ENCODE peak calls at places on chromosomes 2 and 18, in nine cellular contexts. Y, K, C, H, B, Q, E, J and R are unnamed samples.

GRCh38 chr2:159083601-159084000 is 115.2 kb downstream of the TANC1 start:
- DNase-seq in Y (no peak), K (no peak), C (peak), H (no peak), B (no peak), Q (no peak), E (no peak), J (peak), R (no peak)

GRCh38 chr2:181523756-181524155 is 66.6 kb downstream of the ITGA4 start:
- DNase-seq in Y (no peak), K (no peak), C (no peak), H (no peak), B (no peak), Q (no peak), E (peak), J (no peak), R (no peak)

GRCh38 chr2:150255528-150255927 is 231.9 kb downstream of the RND3 start:
- DNase-seq in Y (peak), K (no peak), C (peak), H (no peak), B (no peak), Q (no peak), E (peak), J (no peak), R (no peak)

GRCh38 chr2:41321341-41321740 is 726.5 kb upstream of the PKDCC start:
- DNase-seq in Y (no peak), K (no peak), C (no peak), H (no peak), B (no peak), Q (no peak), E (no peak), J (no peak), R (no peak)

GRCh38 chr18:12373032-12373770 is 3.8 kb downstream of the AFG3L2 start:
- DNase-seq in Y (no peak), K (no peak), C (no peak), H (no peak), B (no peak), Q (no peak), E (no peak), J (no peak), R (no peak)

GRCh38 chr18:12359515-12359927 is 17.5 kb downstream of the AFG3L2 start:
- DNase-seq in Y (no peak), K (no peak), C (peak), H (no peak), B (no peak), Q (no peak), E (no peak), J (no peak), R (no peak)

GRCh38 chr2:105117565-105117964 is 79.7 kb downstream of the MRPS9 start:
- DNase-seq in Y (no peak), K (no peak), C (no peak), H (peak), B (no peak), Q (no peak), E (no peak), J (no peak), R (no peak)

GRCh38 chr2:234949762-234950434 is 1.9 kb upstream of the SH3BP4 start:
- DNase-seq in Y (no peak), K (peak), C (peak), H (no peak), B (no peak), Q (peak), E (peak), J (peak), R (no peak)

GRCh38 chr2:85457877-85458316 is 39.4 kb downstream of the SH2D6 start:
- DNase-seq in Y (peak), K (no peak), C (peak), H (no peak), B (no peak), Q (no peak), E (peak), J (no peak), R (no peak)

GRCh38 chr2:171432969-171433762 is 624 bp downstream of the METTL8 start:
- DNase-seq in Y (peak), K (peak), C (peak), H (no peak), B (peak), Q (no peak), E (peak), J (peak), R (no peak)

GRCh38 chr2:157168501-157168900 is 89.0 kb upstream of the GALNT5 start:
- DNase-seq in Y (no peak), K (no peak), C (peak), H (no peak), B (no peak), Q (no peak), E (no peak), J (no peak), R (no peak)

GRCh38 chr2:236684534-236685256 is 115.1 kb downstream of the ACKR3 start:
- DNase-seq in Y (no peak), K (no peak), C (no peak), H (no peak), B (no peak), Q (no peak), E (no peak), J (no peak), R (no peak)

GRCh38 chr2:216171043-216171442 is 61.9 kb downstream of the XRCC5 start:
- DNase-seq in Y (no peak), K (no peak), C (no peak), H (no peak), B (no peak), Q (no peak), E (no peak), J (no peak), R (no peak)

GRCh38 chr2:46136953-46137352 is 160.3 kb upstream of the EPAS1 start:
- DNase-seq in Y (no peak), K (no peak), C (no peak), H (no peak), B (no peak), Q (no peak), E (no peak), J (no peak), R (peak)

GRCh38 chr2:171864357-171864985 is 29.6 kb downstream of the SLC25A12 start:
- DNase-seq in Y (no peak), K (peak), C (no peak), H (no peak), B (no peak), Q (no peak), E (peak), J (no peak), R (no peak)

GRCh38 chr2:106094101-106094860 is 99.8 kb downstream of the UXS1 start:
- DNase-seq in Y (no peak), K (peak), C (no peak), H (peak), B (no peak), Q (no peak), E (no peak), J (no peak), R (peak)

GRCh38 chr2:81445176-81445575 is 1140.6 kb upstream of the LRRTM1 start:
- DNase-seq in Y (no peak), K (no peak), C (no peak), H (no peak), B (no peak), Q (no peak), E (no peak), J (no peak), R (no peak)

GRCh38 chr2:95025406-95026319 is at the start of gene MAL:
- DNase-seq in Y (no peak), K (peak), C (no peak), H (no peak), B (peak), Q (no peak), E (no peak), J (no peak), R (no peak)

GRCh38 chr2:110840508-110840907 is 108.1 kb downstream of the ACOXL start:
- DNase-seq in Y (no peak), K (no peak), C (no peak), H (no peak), B (no peak), Q (no peak), E (no peak), J (no peak), R (no peak)

GRCh38 chr18:10563886-10564285 is 38.1 kb downstream of the NAPG start:
- DNase-seq in Y (peak), K (no peak), C (no peak), H (no peak), B (no peak), Q (no peak), E (peak), J (no peak), R (no peak)

GRCh38 chr2:15510552-15510951 is 50.6 kb downstream of the NBAS start:
- DNase-seq in Y (no peak), K (no peak), C (no peak), H (no peak), B (no peak), Q (no peak), E (no peak), J (no peak), R (no peak)

GRCh38 chr2:109388018-109388417 is 225.7 kb downstream of the SEPTIN10 start:
- DNase-seq in Y (no peak), K (no peak), C (no peak), H (no peak), B (no peak), Q (no peak), E (no peak), J (no peak), R (no peak)

GRCh38 chr2:167862787-167863186 is 384.6 kb downstream of the STK39 start:
- DNase-seq in Y (no peak), K (no peak), C (peak), H (no peak), B (no peak), Q (no peak), E (peak), J (no peak), R (no peak)

GRCh38 chr2:226799211-226799975 is at the start of gene IRS1:
- DNase-seq in Y (peak), K (peak), C (peak), H (no peak), B (peak), Q (peak), E (peak), J (peak), R (peak)

GRCh38 chr2:52181080-52181479 is 1149.1 kb upstream of the NRXN1 start:
- DNase-seq in Y (no peak), K (no peak), C (no peak), H (no peak), B (no peak), Q (no peak), E (no peak), J (no peak), R (no peak)

GRCh38 chr2:127563458-127564428 is 28.3 kb downstream of the MYO7B start:
- DNase-seq in Y (no peak), K (peak), C (no peak), H (no peak), B (peak), Q (no peak), E (no peak), J (no peak), R (peak)

GRCh38 chr2:216371756-216372702 is at the start of gene MARCHF4:
- DNase-seq in Y (peak), K (peak), C (peak), H (no peak), B (peak), Q (peak), E (peak), J (peak), R (peak)

GRCh38 chr2:26724004-26724750 is 31.7 kb downstream of the KCNK3 start:
- DNase-seq in Y (peak), K (no peak), C (peak), H (no peak), B (no peak), Q (peak), E (peak), J (peak), R (peak)

GRCh38 chr2:183091318-183091953 is 12.9 kb downstream of the DUSP19 start:
- DNase-seq in Y (no peak), K (no peak), C (no peak), H (no peak), B (no peak), Q (no peak), E (no peak), J (peak), R (no peak)

GRCh38 chr2:33071591-33071990 is 124.8 kb downstream of the LTBP1 start:
- DNase-seq in Y (no peak), K (no peak), C (peak), H (no peak), B (no peak), Q (no peak), E (no peak), J (no peak), R (no peak)

GRCh38 chr18:31102020-31102684 is at the start of gene DSC2:
- DNase-seq in Y (peak), K (peak), C (no peak), H (no peak), B (peak), Q (no peak), E (peak), J (peak), R (no peak)

GRCh38 chr2:216346781-216347180 is 25.5 kb downstream of the MARCHF4 start:
- DNase-seq in Y (no peak), K (no peak), C (no peak), H (peak), B (no peak), Q (no peak), E (no peak), J (no peak), R (no peak)

GRCh38 chr2:152720794-152721193 is 2.4 kb downstream of the ARL6IP6 start:
- DNase-seq in Y (no peak), K (no peak), C (no peak), H (no peak), B (no peak), Q (no peak), E (no peak), J (no peak), R (no peak)

GRCh38 chr2:161078211-161078539 is 82.1 kb upstream of the TANK start:
- DNase-seq in Y (no peak), K (no peak), C (no peak), H (no peak), B (no peak), Q (no peak), E (peak), J (no peak), R (no peak)

GRCh38 chr18:26656944-26657536 is 108.7 kb upstream of the KCTD1 start:
- DNase-seq in Y (peak), K (peak), C (peak), H (no peak), B (peak), Q (peak), E (peak), J (peak), R (peak)

GRCh38 chr2:24313744-24314632 is 46.3 kb downstream of the ITSN2 start:
- DNase-seq in Y (no peak), K (no peak), C (peak), H (no peak), B (no peak), Q (no peak), E (peak), J (no peak), R (no peak)

GRCh38 chr2:69217333-69218080 is 169.5 kb downstream of the GFPT1 start:
- DNase-seq in Y (no peak), K (no peak), C (no peak), H (no peak), B (no peak), Q (no peak), E (no peak), J (no peak), R (no peak)

GRCh38 chr2:19860022-19860421 is 41.8 kb downstream of the TTC32 start:
- DNase-seq in Y (peak), K (no peak), C (no peak), H (no peak), B (no peak), Q (no peak), E (peak), J (no peak), R (no peak)

DNA sequence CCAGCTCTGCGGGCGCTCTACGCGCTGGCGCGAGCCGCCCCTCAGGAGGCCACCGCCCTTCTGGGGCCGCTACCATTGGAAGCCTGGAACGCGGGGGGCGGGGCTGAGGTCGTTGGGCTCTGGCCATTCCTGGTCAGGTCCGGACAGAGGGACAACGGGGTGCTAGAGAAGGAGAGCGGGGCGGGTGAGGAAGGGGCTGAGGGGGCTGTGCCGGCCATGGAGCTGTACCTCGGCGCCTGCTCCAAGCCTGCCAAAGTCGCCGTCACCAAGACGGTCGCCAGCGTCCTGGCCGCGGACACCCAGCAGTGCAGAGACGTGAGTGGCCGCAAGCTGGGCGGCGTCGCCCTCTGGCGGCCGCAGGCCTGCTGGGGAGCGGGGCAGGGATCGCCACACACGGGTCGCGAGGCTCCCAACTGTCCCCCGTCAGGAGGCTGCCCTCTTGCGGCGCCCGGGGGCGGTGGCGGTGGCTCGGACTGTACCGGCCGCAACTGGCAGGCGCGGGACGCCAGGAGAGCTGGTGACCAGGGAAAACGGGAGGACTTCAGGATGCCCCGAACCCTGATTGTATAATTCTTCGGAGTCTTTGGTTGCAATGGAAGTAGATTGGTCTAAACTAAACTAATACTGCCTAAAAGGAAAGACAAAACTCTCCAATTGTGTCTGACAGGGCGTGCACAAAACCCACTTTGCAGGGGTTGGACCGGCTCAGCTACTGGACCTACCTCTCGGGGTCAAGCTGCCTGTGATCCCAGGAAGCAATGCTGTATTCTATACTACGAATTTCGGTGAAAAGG is at the start of gene FSIP2:
- DNase-seq in Y (peak), K (peak), C (peak), H (no peak), B (peak), Q (no peak), E (peak), J (peak), R (peak)
- TF ChIP-seq CTCF in Y (peak), K (peak), C (peak), H (peak), B (peak), Q (peak), E (peak), J (peak), R (peak)

GRCh38 chr2:70541481-70542020 is 12.1 kb downstream of the TGFA start:
- DNase-seq in Y (no peak), K (no peak), C (no peak), H (peak), B (no peak), Q (no peak), E (peak), J (no peak), R (no peak)
- TF ChIP-seq CTCF in Y (no peak), K (no peak), C (no peak), H (no peak), B (no peak), Q (no peak), E (peak), J (peak), R (no peak)

DNA sequence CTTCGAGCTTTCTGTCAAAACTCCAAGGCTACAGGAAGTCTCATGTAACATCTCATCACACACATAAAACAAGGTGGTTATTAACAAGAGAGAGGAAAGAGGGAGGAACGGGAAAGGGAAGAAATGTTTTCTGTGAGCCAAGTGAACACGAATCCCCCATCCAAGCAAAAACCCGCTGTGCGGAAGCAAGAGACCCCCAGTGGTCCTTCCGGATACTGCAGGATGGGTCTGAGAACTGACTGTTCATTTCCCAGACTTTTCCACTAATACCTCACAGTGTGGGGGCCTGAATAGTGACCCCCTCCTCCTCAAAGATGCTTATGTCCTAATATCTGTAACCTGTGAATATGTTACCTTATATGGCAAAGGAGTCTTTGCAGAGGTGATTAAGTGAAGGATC is 19.0 kb upstream of the DIPK1C start:
- DNase-seq in Y (no peak), K (peak), C (peak), H (no peak), B (no peak), Q (no peak), E (peak), J (peak), R (peak)
- TF ChIP-seq CTCF in Y (peak), K (peak), C (peak), H (peak), B (no peak), Q (peak), E (peak), J (peak), R (peak)

GRCh38 chr2:174914894-174915760 is 90.1 kb downstream of the CHN1 start:
- DNase-seq in Y (peak), K (no peak), C (peak), H (no peak), B (no peak), Q (peak), E (peak), J (no peak), R (no peak)

GRCh38 chr2:174918886-174919526 is 86.2 kb downstream of the CHN1 start:
- DNase-seq in Y (no peak), K (no peak), C (no peak), H (no peak), B (no peak), Q (no peak), E (no peak), J (no peak), R (no peak)

GRCh38 chr2:174919886-174920595 is 85.1 kb downstream of the CHN1 start:
- DNase-seq in Y (no peak), K (no peak), C (no peak), H (no peak), B (no peak), Q (no peak), E (no peak), J (no peak), R (no peak)

GRCh38 chr2:174916270-174916930 is 88.8 kb downstream of the CHN1 start:
- DNase-seq in Y (no peak), K (no peak), C (no peak), H (no peak), B (no peak), Q (no peak), E (no peak), J (peak), R (no peak)
- TF ChIP-seq CTCF in Y (no peak), K (no peak), C (no peak), H (no peak), B (no peak), Q (no peak), E (no peak), J (no peak), R (no peak)

DNA sequence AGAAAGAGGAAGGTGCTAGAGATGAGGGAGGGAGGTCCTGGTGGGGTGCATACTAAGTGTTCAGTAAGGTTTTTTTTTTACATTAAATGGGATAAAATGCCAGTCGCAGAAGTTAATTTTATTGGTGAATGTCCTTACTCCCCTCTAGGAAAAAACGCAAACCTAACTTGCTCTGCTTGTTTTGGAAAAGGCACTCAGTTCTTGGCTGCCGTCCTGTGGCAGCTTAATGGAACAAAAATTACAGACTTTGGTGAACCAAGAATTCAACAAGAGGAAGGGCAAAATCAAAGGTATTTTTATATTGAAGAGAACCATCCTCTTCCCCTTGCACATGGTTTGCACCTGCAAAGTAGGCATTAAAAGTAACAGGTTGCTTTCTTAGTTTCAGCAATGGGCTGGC is 12.7 kb upstream of the IL18R1 start:
- DNase-seq in Y (no peak), K (no peak), C (peak), H (no peak), B (no peak), Q (no peak), E (no peak), J (no peak), R (no peak)
- TF ChIP-seq CTCF in Y (peak), K (no peak), C (peak), H (no peak), B (no peak), Q (peak), E (no peak), J (no peak), R (no peak)